ENCODE peak calls at places on chromosomes 3 and 15, in nine cellular contexts. One of them, this sample, is unnamed.

GRCh38 chr3:14237431-14237830 is 58.8 kb downstream of the LSM3 start:
- DNase-seq in NCI-H2029: no peak
- DNase-seq in lung microvascular endothelial cell: no peak
- DNase-seq in sciatic nerve: no peak
- DNase-seq in COLO829: no peak
- DNase-seq in endothelial cell: no peak
- DNase-seq in AG20443: no peak
- DNase-seq in foreskin fibroblast: no peak
- DNase-seq in ELR: no peak
- DNase-seq in this sample: no peak

GRCh38 chr15:73990250-73991005 is 1.7 kb downstream of the STOML1 start:
- DNase-seq in NCI-H2029: no peak
- DNase-seq in lung microvascular endothelial cell: no peak
- DNase-seq in sciatic nerve: no peak
- DNase-seq in COLO829: no peak
- DNase-seq in endothelial cell: no peak
- DNase-seq in AG20443: no peak
- DNase-seq in foreskin fibroblast: no peak
- DNase-seq in ELR: no peak
- DNase-seq in this sample: no peak

GRCh38 chr15:66542896-66543295 is 22.9 kb downstream of the LCTL start:
- DNase-seq in NCI-H2029: no peak
- DNase-seq in lung microvascular endothelial cell: no peak
- DNase-seq in sciatic nerve: no peak
- DNase-seq in COLO829: no peak
- DNase-seq in endothelial cell: no peak
- DNase-seq in AG20443: no peak
- DNase-seq in foreskin fibroblast: no peak
- DNase-seq in ELR: no peak
- DNase-seq in this sample: no peak

GRCh38 chr3:63993653-63994079 is 29.6 kb downstream of the PSMD6 start:
- DNase-seq in NCI-H2029: peak; percentile 6
- DNase-seq in lung microvascular endothelial cell: peak; percentile 84
- DNase-seq in sciatic nerve: peak; percentile 75
- DNase-seq in COLO829: peak; percentile 83
- DNase-seq in endothelial cell: peak; percentile 60
- DNase-seq in AG20443: peak; percentile 92
- DNase-seq in foreskin fibroblast: peak; percentile 90
- DNase-seq in ELR: peak; percentile 83
- DNase-seq in this sample: peak; percentile 55

GRCh38 chr15:74417670-74418069 is 16.1 kb downstream of the SEMA7A start:
- DNase-seq in NCI-H2029: no peak
- DNase-seq in lung microvascular endothelial cell: no peak
- DNase-seq in sciatic nerve: no peak
- DNase-seq in COLO829: no peak
- DNase-seq in endothelial cell: no peak
- DNase-seq in AG20443: no peak
- DNase-seq in foreskin fibroblast: no peak
- DNase-seq in ELR: no peak
- DNase-seq in this sample: no peak

GRCh38 chr3:15646924-15647511 is 45.5 kb downstream of the BTD start:
- DNase-seq in NCI-H2029: no peak
- DNase-seq in lung microvascular endothelial cell: peak; percentile 100
- DNase-seq in sciatic nerve: peak; percentile 71
- DNase-seq in COLO829: peak; percentile 60
- DNase-seq in endothelial cell: no peak
- DNase-seq in AG20443: peak; percentile 90
- DNase-seq in foreskin fibroblast: peak; percentile 99
- DNase-seq in ELR: peak; percentile 100
- DNase-seq in this sample: peak; percentile 98

GRCh38 chr15:37111427-37111717 is 11.0 kb upstream of the MEIS2 start:
- DNase-seq in NCI-H2029: no peak
- DNase-seq in lung microvascular endothelial cell: no peak
- DNase-seq in sciatic nerve: no peak
- DNase-seq in COLO829: no peak
- DNase-seq in endothelial cell: no peak
- DNase-seq in AG20443: no peak
- DNase-seq in foreskin fibroblast: no peak
- DNase-seq in ELR: no peak
- DNase-seq in this sample: no peak

GRCh38 chr3:135844381-135844780 is 121.1 kb upstream of the PPP2R3A start:
- DNase-seq in NCI-H2029: no peak
- DNase-seq in lung microvascular endothelial cell: no peak
- DNase-seq in sciatic nerve: no peak
- DNase-seq in COLO829: no peak
- DNase-seq in endothelial cell: no peak
- DNase-seq in AG20443: peak; percentile 47
- DNase-seq in foreskin fibroblast: no peak
- DNase-seq in ELR: no peak
- DNase-seq in this sample: peak; percentile 4

GRCh38 chr3:42530073-42530472 is 27.6 kb downstream of the VIPR1 start:
- DNase-seq in NCI-H2029: no peak
- DNase-seq in lung microvascular endothelial cell: no peak
- DNase-seq in sciatic nerve: no peak
- DNase-seq in COLO829: no peak
- DNase-seq in endothelial cell: no peak
- DNase-seq in AG20443: no peak
- DNase-seq in foreskin fibroblast: no peak
- DNase-seq in ELR: no peak
- DNase-seq in this sample: no peak

GRCh38 chr15:51094606-51095569 is at the start of gene TNFAIP8L3:
- DNase-seq in NCI-H2029: no peak
- DNase-seq in lung microvascular endothelial cell: peak; percentile 63
- DNase-seq in sciatic nerve: no peak
- DNase-seq in COLO829: no peak
- DNase-seq in endothelial cell: peak; percentile 24
- DNase-seq in AG20443: peak; percentile 78
- DNase-seq in foreskin fibroblast: peak; percentile 82
- DNase-seq in ELR: peak; percentile 30
- DNase-seq in this sample: no peak

GRCh38 chr3:42153039-42153438 is 61.9 kb downstream of the TRAK1 start:
- DNase-seq in NCI-H2029: no peak
- DNase-seq in lung microvascular endothelial cell: no peak
- DNase-seq in sciatic nerve: no peak
- DNase-seq in COLO829: no peak
- DNase-seq in endothelial cell: no peak
- DNase-seq in AG20443: no peak
- DNase-seq in foreskin fibroblast: no peak
- DNase-seq in ELR: no peak
- DNase-seq in this sample: no peak

GRCh38 chr3:128275316-128276150 is 122.3 kb downstream of the EEFSEC start:
- DNase-seq in NCI-H2029: no peak
- DNase-seq in lung microvascular endothelial cell: no peak
- DNase-seq in sciatic nerve: no peak
- DNase-seq in COLO829: no peak
- DNase-seq in endothelial cell: no peak
- DNase-seq in AG20443: no peak
- DNase-seq in foreskin fibroblast: no peak
- DNase-seq in ELR: peak; percentile 27
- DNase-seq in this sample: peak; percentile 55

GRCh38 chr3:52983828-52984227 is 62.0 kb downstream of the SFMBT1 start:
- DNase-seq in NCI-H2029: no peak
- DNase-seq in lung microvascular endothelial cell: no peak
- DNase-seq in sciatic nerve: no peak
- DNase-seq in COLO829: no peak
- DNase-seq in endothelial cell: no peak
- DNase-seq in AG20443: no peak
- DNase-seq in foreskin fibroblast: no peak
- DNase-seq in ELR: no peak
- DNase-seq in this sample: no peak

GRCh38 chr15:41900526-41901380 is 6.9 kb upstream of the SPTBN5 start:
- DNase-seq in NCI-H2029: no peak
- DNase-seq in lung microvascular endothelial cell: no peak
- DNase-seq in sciatic nerve: no peak
- DNase-seq in COLO829: no peak
- DNase-seq in endothelial cell: no peak
- DNase-seq in AG20443: no peak
- DNase-seq in foreskin fibroblast: no peak
- DNase-seq in ELR: no peak
- DNase-seq in this sample: no peak

This sample was measured in M059J.